ENCODE peak calls at places on chromosomes 1 and 21, in ten cellular contexts. One of them, this sample, is unnamed. For H3K4me1, the result is how much of the 10 kb centered on the place peaks cover.

GRCh38 chr21:45865106-45865835 is 116.3 kb upstream of the COL6A1 start:
- DNase-seq in CD8-positive, alpha-beta T cell: no peak
- DNase-seq in OCI-LY7: no peak
- DNase-seq in CD8-positive, alpha-beta memory T cell: no peak
- DNase-seq in ovary: no peak
- DNase-seq in adipocyte: peak
- DNase-seq in lower lobe of right lung: peak
- DNase-seq in GM23338: no peak
- DNase-seq in lung: no peak
- DNase-seq in psoas muscle: no peak
- DNase-seq in this sample: no peak

GRCh38 chr1:193406901-193407300 is 220.5 kb upstream of the B3GALT2 start:
- DNase-seq in CD8-positive, alpha-beta T cell: peak
- DNase-seq in OCI-LY7: peak
- DNase-seq in CD8-positive, alpha-beta memory T cell: no peak
- DNase-seq in ovary: no peak
- DNase-seq in adipocyte: peak
- DNase-seq in lower lobe of right lung: no peak
- DNase-seq in GM23338: peak
- DNase-seq in lung: no peak
- DNase-seq in psoas muscle: no peak
- DNase-seq in this sample: no peak

GRCh38 chr1:204104331-204105222 is 31.7 kb downstream of the SOX13 start:
- DNase-seq in CD8-positive, alpha-beta T cell: no peak
- DNase-seq in OCI-LY7: peak
- DNase-seq in CD8-positive, alpha-beta memory T cell: no peak
- DNase-seq in ovary: no peak
- DNase-seq in adipocyte: no peak
- DNase-seq in lower lobe of right lung: no peak
- DNase-seq in GM23338: no peak
- DNase-seq in lung: no peak
- DNase-seq in psoas muscle: no peak
- DNase-seq in this sample: peak

GRCh38 chr1:67489643-67490042 is 59.4 kb upstream of the SERBP1 start:
- DNase-seq in CD8-positive, alpha-beta T cell: no peak
- DNase-seq in OCI-LY7: peak
- DNase-seq in CD8-positive, alpha-beta memory T cell: no peak
- DNase-seq in ovary: no peak
- DNase-seq in adipocyte: peak
- DNase-seq in lower lobe of right lung: no peak
- DNase-seq in GM23338: peak
- DNase-seq in lung: no peak
- DNase-seq in psoas muscle: no peak
- DNase-seq in this sample: no peak

GRCh38 chr21:44311108-44311507 is 11.3 kb downstream of the PFKL start:
- DNase-seq in CD8-positive, alpha-beta T cell: no peak
- DNase-seq in OCI-LY7: no peak
- DNase-seq in CD8-positive, alpha-beta memory T cell: no peak
- DNase-seq in ovary: no peak
- DNase-seq in adipocyte: no peak
- DNase-seq in lower lobe of right lung: no peak
- DNase-seq in GM23338: no peak
- DNase-seq in lung: no peak
- DNase-seq in psoas muscle: no peak
- DNase-seq in this sample: no peak

GRCh38 chr1:208919371-208919770 is 664.1 kb upstream of the CAMK1G start:
- DNase-seq in CD8-positive, alpha-beta T cell: no peak
- DNase-seq in OCI-LY7: no peak
- DNase-seq in CD8-positive, alpha-beta memory T cell: no peak
- DNase-seq in ovary: no peak
- DNase-seq in adipocyte: peak
- DNase-seq in lower lobe of right lung: no peak
- DNase-seq in GM23338: no peak
- DNase-seq in lung: no peak
- DNase-seq in psoas muscle: no peak
- DNase-seq in this sample: no peak

GRCh38 chr1:240455228-240455821 is 156.6 kb downstream of the GREM2 start:
- DNase-seq in CD8-positive, alpha-beta T cell: no peak
- DNase-seq in OCI-LY7: peak
- DNase-seq in CD8-positive, alpha-beta memory T cell: no peak
- DNase-seq in ovary: no peak
- DNase-seq in adipocyte: no peak
- DNase-seq in lower lobe of right lung: no peak
- DNase-seq in GM23338: peak
- DNase-seq in lung: no peak
- DNase-seq in psoas muscle: no peak
- DNase-seq in this sample: no peak

GRCh38 chr1:89598450-89599331 is 34.2 kb upstream of the LRRC8C start:
- DNase-seq in CD8-positive, alpha-beta T cell: no peak
- DNase-seq in OCI-LY7: peak
- DNase-seq in CD8-positive, alpha-beta memory T cell: no peak
- DNase-seq in ovary: no peak
- DNase-seq in adipocyte: peak
- DNase-seq in lower lobe of right lung: no peak
- DNase-seq in GM23338: peak
- DNase-seq in lung: no peak
- DNase-seq in psoas muscle: no peak
- DNase-seq in this sample: no peak

GRCh38 chr1:46595127-46595526 is 8.9 kb downstream of the MKNK1 start:
- DNase-seq in CD8-positive, alpha-beta T cell: no peak
- DNase-seq in OCI-LY7: no peak
- DNase-seq in CD8-positive, alpha-beta memory T cell: no peak
- DNase-seq in ovary: no peak
- DNase-seq in adipocyte: no peak
- DNase-seq in lower lobe of right lung: peak
- DNase-seq in GM23338: no peak
- DNase-seq in lung: peak
- DNase-seq in psoas muscle: peak
- DNase-seq in this sample: peak

GRCh38 chr21:46455575-46456385 is 2.9 kb upstream of the DIP2A start:
- DNase-seq in CD8-positive, alpha-beta T cell: no peak
- DNase-seq in OCI-LY7: no peak
- DNase-seq in CD8-positive, alpha-beta memory T cell: no peak
- DNase-seq in ovary: no peak
- DNase-seq in adipocyte: peak
- DNase-seq in lower lobe of right lung: no peak
- DNase-seq in GM23338: no peak
- DNase-seq in lung: no peak
- DNase-seq in psoas muscle: no peak
- DNase-seq in this sample: peak

GRCh38 chr1:117671781-117672501 is 66.1 kb downstream of the TENT5C start:
- DNase-seq in CD8-positive, alpha-beta T cell: no peak
- DNase-seq in OCI-LY7: no peak
- DNase-seq in CD8-positive, alpha-beta memory T cell: no peak
- DNase-seq in ovary: peak
- DNase-seq in adipocyte: no peak
- DNase-seq in lower lobe of right lung: peak
- DNase-seq in GM23338: peak
- DNase-seq in lung: peak
- DNase-seq in psoas muscle: peak
- DNase-seq in this sample: peak

GRCh38 chr21:36981049-36981391 is 14.6 kb upstream of the HLCS start:
- DNase-seq in CD8-positive, alpha-beta T cell: no peak
- DNase-seq in OCI-LY7: no peak
- DNase-seq in CD8-positive, alpha-beta memory T cell: no peak
- DNase-seq in ovary: no peak
- DNase-seq in adipocyte: no peak
- DNase-seq in lower lobe of right lung: no peak
- DNase-seq in GM23338: no peak
- DNase-seq in lung: no peak
- DNase-seq in psoas muscle: no peak
- DNase-seq in this sample: no peak

GRCh38 chr1:244065063-244065788 is 14.1 kb downstream of the ZBTB18 start:
- DNase-seq in CD8-positive, alpha-beta T cell: no peak
- DNase-seq in OCI-LY7: no peak
- DNase-seq in CD8-positive, alpha-beta memory T cell: no peak
- DNase-seq in ovary: no peak
- DNase-seq in adipocyte: no peak
- DNase-seq in lower lobe of right lung: no peak
- DNase-seq in GM23338: no peak
- DNase-seq in lung: no peak
- DNase-seq in psoas muscle: no peak
- DNase-seq in this sample: no peak

GRCh38 chr1:178134061-178134460 is 40.2 kb downstream of the RASAL2 start:
- DNase-seq in CD8-positive, alpha-beta T cell: no peak
- DNase-seq in OCI-LY7: no peak
- DNase-seq in CD8-positive, alpha-beta memory T cell: no peak
- DNase-seq in ovary: no peak
- DNase-seq in adipocyte: peak
- DNase-seq in lower lobe of right lung: no peak
- DNase-seq in GM23338: no peak
- DNase-seq in lung: no peak
- DNase-seq in psoas muscle: no peak
- DNase-seq in this sample: no peak

GRCh38 chr1:230112131-230112701 is 45.2 kb downstream of the GALNT2 start:
- DNase-seq in CD8-positive, alpha-beta T cell: no peak
- DNase-seq in OCI-LY7: peak
- DNase-seq in CD8-positive, alpha-beta memory T cell: no peak
- DNase-seq in ovary: no peak
- DNase-seq in adipocyte: no peak
- DNase-seq in lower lobe of right lung: no peak
- DNase-seq in GM23338: peak
- DNase-seq in lung: peak
- DNase-seq in psoas muscle: no peak
- DNase-seq in this sample: no peak

DNA sequence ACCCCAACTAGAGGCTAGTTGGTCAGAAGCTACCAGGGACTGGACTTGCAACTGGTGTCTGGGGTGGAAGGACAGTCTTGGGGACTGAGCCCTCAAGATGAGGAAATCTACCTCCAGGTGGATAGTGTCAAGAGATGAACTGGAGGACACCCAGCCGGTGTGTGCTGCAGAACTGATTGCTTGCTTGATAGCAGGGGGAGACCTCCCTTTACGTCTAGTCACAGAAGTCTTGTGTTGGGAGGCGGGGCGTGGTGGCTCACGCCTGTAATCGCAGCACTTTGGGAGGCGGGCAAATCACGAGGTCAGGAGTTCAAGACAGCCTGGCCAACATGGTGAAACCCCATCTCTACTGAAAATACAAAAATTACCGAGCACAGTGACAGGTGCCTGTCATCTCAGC is 4.9 kb downstream of the RCC2 start:
- DNase-seq in CD8-positive, alpha-beta T cell: no peak
- DNase-seq in OCI-LY7: no peak
- DNase-seq in CD8-positive, alpha-beta memory T cell: no peak
- DNase-seq in ovary: no peak
- DNase-seq in adipocyte: no peak
- DNase-seq in lower lobe of right lung: no peak
- DNase-seq in GM23338: peak
- DNase-seq in lung: no peak
- DNase-seq in psoas muscle: no peak
- DNase-seq in this sample: no peak
- H3K4me1 ChIP-seq in CD8-positive, alpha-beta T cell: under half
- H3K4me1 ChIP-seq in OCI-LY7: under half
- H3K4me1 ChIP-seq in CD8-positive, alpha-beta memory T cell: under half
- H3K4me1 ChIP-seq in ovary: under half
- H3K4me1 ChIP-seq in adipocyte: under half
- H3K4me1 ChIP-seq in lower lobe of right lung: under half
- H3K4me1 ChIP-seq in GM23338: half or more
- H3K4me1 ChIP-seq in lung: under half
- H3K4me1 ChIP-seq in psoas muscle: under half
- H3K4me1 ChIP-seq in this sample: under half

GRCh38 chr1:7676274-7676945 is 94.7 kb upstream of the VAMP3 start:
- DNase-seq in CD8-positive, alpha-beta T cell: no peak
- DNase-seq in OCI-LY7: no peak
- DNase-seq in CD8-positive, alpha-beta memory T cell: no peak
- DNase-seq in ovary: no peak
- DNase-seq in adipocyte: no peak
- DNase-seq in lower lobe of right lung: peak
- DNase-seq in GM23338: no peak
- DNase-seq in lung: no peak
- DNase-seq in psoas muscle: no peak
- DNase-seq in this sample: no peak

GRCh38 chr1:7677815-7678214 is 93.3 kb upstream of the VAMP3 start:
- DNase-seq in CD8-positive, alpha-beta T cell: no peak
- DNase-seq in OCI-LY7: no peak
- DNase-seq in CD8-positive, alpha-beta memory T cell: no peak
- DNase-seq in ovary: no peak
- DNase-seq in adipocyte: no peak
- DNase-seq in lower lobe of right lung: peak
- DNase-seq in GM23338: no peak
- DNase-seq in lung: no peak
- DNase-seq in psoas muscle: no peak
- DNase-seq in this sample: no peak

GRCh38 chr1:7674972-7675371 is 96.1 kb upstream of the VAMP3 start:
- DNase-seq in CD8-positive, alpha-beta T cell: no peak
- DNase-seq in OCI-LY7: no peak
- DNase-seq in CD8-positive, alpha-beta memory T cell: no peak
- DNase-seq in ovary: no peak
- DNase-seq in adipocyte: no peak
- DNase-seq in lower lobe of right lung: no peak
- DNase-seq in GM23338: no peak
- DNase-seq in lung: no peak
- DNase-seq in psoas muscle: no peak
- DNase-seq in this sample: no peak

GRCh38 chr1:7677111-7677510 is 94.0 kb upstream of the VAMP3 start:
- DNase-seq in CD8-positive, alpha-beta T cell: no peak
- DNase-seq in OCI-LY7: no peak
- DNase-seq in CD8-positive, alpha-beta memory T cell: no peak
- DNase-seq in ovary: no peak
- DNase-seq in adipocyte: no peak
- DNase-seq in lower lobe of right lung: peak
- DNase-seq in GM23338: no peak
- DNase-seq in lung: no peak
- DNase-seq in psoas muscle: no peak
- DNase-seq in this sample: no peak

GRCh38 chr1:7675431-7676273 is 95.4 kb upstream of the VAMP3 start:
- DNase-seq in CD8-positive, alpha-beta T cell: no peak
- DNase-seq in OCI-LY7: no peak
- DNase-seq in CD8-positive, alpha-beta memory T cell: no peak
- DNase-seq in ovary: no peak
- DNase-seq in adipocyte: no peak
- DNase-seq in lower lobe of right lung: peak
- DNase-seq in GM23338: no peak
- DNase-seq in lung: no peak
- DNase-seq in psoas muscle: no peak
- DNase-seq in this sample: no peak
- H3K4me1 ChIP-seq in CD8-positive, alpha-beta T cell: under half
- H3K4me1 ChIP-seq in OCI-LY7: under half
- H3K4me1 ChIP-seq in CD8-positive, alpha-beta memory T cell: under half
- H3K4me1 ChIP-seq in ovary: under half
- H3K4me1 ChIP-seq in adipocyte: under half
- H3K4me1 ChIP-seq in lower lobe of right lung: under half
- H3K4me1 ChIP-seq in GM23338: under half
- H3K4me1 ChIP-seq in lung: under half
- H3K4me1 ChIP-seq in psoas muscle: under half
- H3K4me1 ChIP-seq in this sample: under half

GRCh38 chr1:246588322-246588721 is 22.1 kb downstream of the CNST start:
- DNase-seq in CD8-positive, alpha-beta T cell: no peak
- DNase-seq in OCI-LY7: no peak
- DNase-seq in CD8-positive, alpha-beta memory T cell: no peak
- DNase-seq in ovary: no peak
- DNase-seq in adipocyte: peak
- DNase-seq in lower lobe of right lung: no peak
- DNase-seq in GM23338: no peak
- DNase-seq in lung: no peak
- DNase-seq in psoas muscle: no peak
- DNase-seq in this sample: no peak
- H3K4me1 ChIP-seq in CD8-positive, alpha-beta T cell: under half
- H3K4me1 ChIP-seq in OCI-LY7: under half
- H3K4me1 ChIP-seq in CD8-positive, alpha-beta memory T cell: under half
- H3K4me1 ChIP-seq in ovary: under half
- H3K4me1 ChIP-seq in adipocyte: half or more
- H3K4me1 ChIP-seq in lower lobe of right lung: under half
- H3K4me1 ChIP-seq in GM23338: under half
- H3K4me1 ChIP-seq in lung: under half
- H3K4me1 ChIP-seq in psoas muscle: under half
- H3K4me1 ChIP-seq in this sample: under half

GRCh38 chr1:39187276-39188046 is 17.0 kb upstream of the MACF1 start:
- DNase-seq in CD8-positive, alpha-beta T cell: no peak
- DNase-seq in OCI-LY7: no peak
- DNase-seq in CD8-positive, alpha-beta memory T cell: no peak
- DNase-seq in ovary: no peak
- DNase-seq in adipocyte: no peak
- DNase-seq in lower lobe of right lung: no peak
- DNase-seq in GM23338: no peak
- DNase-seq in lung: no peak
- DNase-seq in psoas muscle: no peak
- DNase-seq in this sample: no peak
- H3K4me1 ChIP-seq in CD8-positive, alpha-beta T cell: under half
- H3K4me1 ChIP-seq in OCI-LY7: under half
- H3K4me1 ChIP-seq in CD8-positive, alpha-beta memory T cell: under half
- H3K4me1 ChIP-seq in ovary: under half
- H3K4me1 ChIP-seq in adipocyte: under half
- H3K4me1 ChIP-seq in lower lobe of right lung: half or more
- H3K4me1 ChIP-seq in GM23338: half or more
- H3K4me1 ChIP-seq in lung: under half
- H3K4me1 ChIP-seq in psoas muscle: half or more
- H3K4me1 ChIP-seq in this sample: under half